ENCODE peak calls at places on chromosomes 2 and 18, in four cellular contexts. P, Q, S and T are unnamed samples.

GRCh38 chr2:167188596-167188967 is 300.3 kb downstream of the XIRP2 start:
- DNase-seq in P (no peak), S (no peak), Q (no peak), T (no peak)

GRCh38 chr18:23740105-23740830 is 51.0 kb downstream of the LAMA3 start:
- DNase-seq in P (no peak), S (no peak), Q (no peak), T (no peak)

GRCh38 chr18:79964330-79965118 is at the start of gene HSBP1L1:
- DNase-seq in S (no peak), Q (peak), P (peak), T (no peak)

GRCh38 chr2:202406445-202406967 is 30.4 kb downstream of the BMPR2 start:
- DNase-seq in P (no peak), Q (no peak), S (no peak), T (no peak)

GRCh38 chr2:84417453-84417852 is 41.6 kb downstream of the SUCLG1 start:
- DNase-seq in P (no peak), S (peak), Q (no peak), T (no peak)

GRCh38 chr2:105573490-105573889 is 171.2 kb upstream of the NCK2 start:
- DNase-seq in S (no peak), P (no peak), Q (no peak), T (no peak)

GRCh38 chr18:27707201-27707600 is 469.7 kb downstream of the CDH2 start:
- DNase-seq in Q (no peak), P (no peak), S (no peak), T (no peak)

GRCh38 chr18:54233761-54234160 is 9.3 kb upstream of the MBD2 start:
- DNase-seq in Q (no peak), S (no peak), P (no peak), T (no peak)

GRCh38 chr2:84741182-84741822 is 139.6 kb downstream of the TRABD2A start:
- DNase-seq in P (no peak), S (peak), Q (no peak), T (no peak)

GRCh38 chr2:235458839-235459273 is 35.0 kb upstream of the AGAP1 start:
- DNase-seq in P (peak), Q (no peak), S (peak), T (no peak)

GRCh38 chr2:238898534-238899281 is 50.8 kb downstream of the TWIST2 start:
- DNase-seq in P (no peak), S (no peak), Q (no peak), T (no peak)

GRCh38 chr2:10659898-10660568 is 29.7 kb downstream of the NOL10 start:
- DNase-seq in Q (peak), S (peak), P (peak), T (no peak)

GRCh38 chr18:75208055-75208835 is 694 bp downstream of the PTGR3 start:
- DNase-seq in S (peak), P (peak), Q (peak), T (no peak)

GRCh38 chr2:148546270-148546669 is 98.3 kb upstream of the EPC2 start:
- DNase-seq in P (no peak), Q (no peak), S (no peak), T (no peak)

GRCh38 chr2:106296182-106296815 is 102.2 kb upstream of the UXS1 start:
- DNase-seq in P (no peak), Q (no peak), S (no peak), T (no peak)

GRCh38 chr2:238848941-238849853 is 1.3 kb downstream of the TWIST2 start:
- DNase-seq in S (no peak), P (no peak), Q (no peak), T (peak)

GRCh38 chr2:150341982-150342680 is 145.3 kb downstream of the RND3 start:
- DNase-seq in P (no peak), Q (no peak), S (no peak), T (no peak)

GRCh38 chr2:162838141-162838500 is 446 bp downstream of the KCNH7 start:
- DNase-seq in Q (no peak), P (no peak), S (no peak), T (no peak)

GRCh38 chr18:43159091-43159490 is 43.6 kb upstream of the RIT2 start:
- DNase-seq in S (no peak), P (no peak), Q (no peak), T (no peak)

GRCh38 chr18:69250305-69251151 is 150.2 kb upstream of the DOK6 start:
- DNase-seq in S (peak), P (no peak), Q (no peak), T (no peak)

GRCh38 chr2:16553222-16553621 is 112.4 kb downstream of the CYRIA start:
- DNase-seq in Q (peak), P (peak), S (peak), T (no peak)

GRCh38 chr2:178530625-178531142 is 50.4 kb downstream of the PLEKHA3 start:
- DNase-seq in Q (no peak), S (no peak), P (no peak), T (no peak)

GRCh38 chr2:9781252-9781651 is 62.0 kb upstream of the TAF1B start:
- DNase-seq in Q (peak), P (no peak), S (no peak), T (no peak)

GRCh38 chr18:79784965-79785770 is 12.6 kb upstream of the KCNG2 start:
- DNase-seq in Q (no peak), P (no peak), S (peak), T (no peak)

GRCh38 chr18:47754311-47755101 is 176.0 kb downstream of the SMAD2 start:
- DNase-seq in Q (no peak), S (no peak), P (no peak), T (peak)

GRCh38 chr18:57004366-57005121 is 142.3 kb upstream of the BOD1L2 start:
- DNase-seq in P (no peak), S (peak), Q (no peak), T (no peak)

GRCh38 chr2:42053791-42054656 is 6.2 kb downstream of the PKDCC start:
- DNase-seq in S (no peak), P (no peak), Q (peak), T (no peak)

GRCh38 chr18:21998531-21998930 is 170.9 kb upstream of the GATA6 start:
- DNase-seq in S (no peak), Q (no peak), P (no peak), T (no peak)

GRCh38 chr2:20215183-20216040 is 9.5 kb downstream of the SDC1 start:
- DNase-seq in P (no peak), S (no peak), Q (no peak), T (no peak)

GRCh38 chr2:34368304-34368703 is 769.2 kb upstream of the FAM98A start:
- DNase-seq in P (no peak), Q (no peak), S (no peak), T (no peak)

GRCh38 chr2:34365937-34366336 is 766.8 kb upstream of the FAM98A start:
- DNase-seq in S (no peak), P (no peak), Q (no peak), T (no peak)

GRCh38 chr2:34365512-34365911 is 766.4 kb upstream of the FAM98A start:
- DNase-seq in S (no peak), P (no peak), Q (no peak), T (no peak)
- H3K4me3 ChIP-seq in S (no peak), P (no peak), Q (no peak), T (no peak)

GRCh38 chr2:45690223-45690622 is 38.7 kb downstream of the PRKCE start:
- DNase-seq in S (no peak), Q (no peak), P (no peak), T (no peak)

GRCh38 chr2:45685299-45685698 is 33.8 kb downstream of the PRKCE start:
- DNase-seq in Q (no peak), P (no peak), S (no peak), T (no peak)

GRCh38 chr2:45691152-45691551 is 39.7 kb downstream of the PRKCE start:
- DNase-seq in P (no peak), Q (peak), S (no peak), T (no peak)

GRCh38 chr2:45691600-45691999 is 40.1 kb downstream of the PRKCE start:
- DNase-seq in Q (no peak), P (no peak), S (no peak), T (no peak)

DNA sequence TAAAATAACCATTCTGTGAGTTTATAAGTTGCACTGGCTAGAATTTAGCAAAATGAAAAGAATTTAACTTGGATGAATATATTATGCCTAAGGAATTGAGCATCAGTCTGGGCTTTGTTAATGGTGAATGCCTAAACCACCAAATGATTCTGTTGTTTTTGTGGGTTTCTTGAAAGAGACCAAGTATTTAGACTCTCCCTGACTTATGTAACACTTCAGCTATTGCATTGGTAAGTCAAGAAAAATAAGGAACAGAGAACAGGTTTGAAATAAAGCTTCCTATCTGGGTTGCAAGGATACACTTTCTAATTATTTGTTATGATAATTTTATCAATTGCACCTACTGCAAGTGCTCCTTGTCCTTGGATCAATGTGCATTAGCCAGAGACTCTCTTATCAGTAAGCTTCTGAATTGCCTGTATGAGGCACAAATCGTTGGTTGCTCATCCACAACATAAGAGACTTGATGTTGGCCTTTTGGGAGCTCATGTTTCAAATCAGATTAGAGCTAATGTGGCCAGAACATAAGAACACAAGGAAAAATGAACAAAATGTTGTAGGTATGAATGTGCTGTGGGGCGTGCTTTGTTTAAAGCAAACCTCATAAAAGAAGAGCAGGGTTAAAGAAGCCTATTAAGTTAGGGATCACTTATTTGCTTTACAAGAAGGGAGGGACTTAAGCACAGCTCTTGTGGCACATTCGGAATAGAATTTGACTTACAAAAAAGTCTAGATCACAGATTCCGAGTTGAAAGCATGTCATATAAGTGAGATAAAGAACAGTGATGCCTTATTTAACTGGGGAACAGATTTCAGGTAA is 37.2 kb downstream of the PRKCE start:
- DNase-seq in Q (no peak), P (no peak), S (peak), T (no peak)
- H3K27ac ChIP-seq in Q (no peak), P (no peak), S (no peak), T (no peak)

GRCh38 chr2:218566296-218566695 is 1.9 kb downstream of the USP37 start:
- DNase-seq in S (no peak), Q (no peak), P (no peak), T (no peak)
- H3K4me3 ChIP-seq in S (no peak), Q (no peak), P (no peak), T (no peak)

GRCh38 chr2:48306409-48307284 is 223.3 kb upstream of the STON1 start:
- DNase-seq in P (no peak), Q (peak), S (peak), T (no peak)
- H3K27ac ChIP-seq in P (no peak), Q (peak), S (no peak), T (peak)

GRCh38 chr18:63908858-63909257 is 1.1 kb downstream of the SERPINB10 start:
- DNase-seq in P (no peak), Q (no peak), S (no peak), T (no peak)
- H3K4me3 ChIP-seq in P (no peak), Q (no peak), S (no peak), T (no peak)

GRCh38 chr2:156151351-156151750 is 181.2 kb downstream of the NR4A2 start:
- DNase-seq in Q (no peak), S (no peak), P (no peak), T (no peak)

GRCh38 chr2:156145469-156145868 is 187.1 kb downstream of the NR4A2 start:
- DNase-seq in S (no peak), P (no peak), Q (no peak), T (no peak)

GRCh38 chr2:156147594-156148330 is 184.8 kb downstream of the NR4A2 start:
- DNase-seq in S (no peak), Q (no peak), P (no peak), T (no peak)
- H3K27ac ChIP-seq in S (no peak), Q (no peak), P (no peak), T (no peak)

GRCh38 chr2:47520302-47520630 is 117.3 kb downstream of the MSH2 start:
- DNase-seq in P (no peak), Q (no peak), S (no peak), T (no peak)

GRCh38 chr2:47519147-47519537 is 116.2 kb downstream of the MSH2 start:
- DNase-seq in Q (no peak), P (no peak), S (no peak), T (no peak)

GRCh38 chr2:47520825-47521665 is 118.1 kb downstream of the MSH2 start:
- DNase-seq in Q (peak), S (peak), P (peak), T (no peak)

GRCh38 chr2:47519604-47520301 is 116.8 kb downstream of the MSH2 start:
- DNase-seq in Q (no peak), S (no peak), P (no peak), T (no peak)

DNA sequence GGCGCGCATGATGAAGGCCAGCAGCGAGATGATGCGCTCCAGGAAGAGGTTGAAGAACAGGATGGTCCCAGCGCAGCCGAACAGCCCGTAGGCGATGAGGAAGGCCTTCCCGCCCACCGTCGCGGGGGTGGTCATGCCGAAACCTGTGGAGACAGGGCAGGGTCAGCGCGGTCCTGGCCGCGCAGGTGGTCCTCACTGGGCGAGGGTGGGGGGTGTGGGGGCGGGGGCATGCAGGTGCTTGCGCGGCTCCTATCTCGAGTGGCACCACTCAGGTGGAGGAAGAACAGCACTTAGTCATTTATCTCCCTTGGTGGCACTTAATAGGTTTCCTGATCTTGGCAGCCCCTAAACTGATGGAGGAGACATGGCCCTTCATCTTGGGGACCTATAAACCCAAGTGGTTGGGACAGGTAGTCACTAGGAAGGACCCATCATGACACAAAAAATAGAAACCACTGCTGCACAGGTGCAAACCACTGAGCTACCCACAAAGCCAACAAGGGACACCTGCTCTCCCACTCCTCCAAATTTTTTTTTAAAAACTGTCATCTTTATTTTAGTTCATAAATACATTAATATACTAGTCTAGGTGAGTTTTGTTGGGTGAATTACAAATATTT is 118.8 kb downstream of the MSH2 start:
- DNase-seq in Q (no peak), S (no peak), P (no peak), T (no peak)
- H3K4me3 ChIP-seq in Q (peak), S (peak), P (no peak), T (peak)

GRCh38 chr2:75142081-75142480 is 57.2 kb downstream of the TACR1 start:
- DNase-seq in S (no peak), P (peak), Q (no peak), T (no peak)
- H3K27ac ChIP-seq in S (no peak), P (no peak), Q (no peak), T (no peak)